ENCODE peak calls at places on chromosomes 2 and 18, in eight cellular contexts. E is IMR-90; T is psoas muscle; Q is colonic mucosa; D is fibroblast of lung; J is CD8-positive, alpha-beta T cell; X is HepG2; H is K562. A is an unnamed sample.

GRCh38 chr2:15307526-15307925 is 253.6 kb downstream of the NBAS start:
- DNase-seq in E (no peak), T (no peak), Q (no peak), D (no peak), J (no peak), X (no peak), H (no peak), A (no peak)

GRCh38 chr2:158413581-158413980 is 43.0 kb downstream of the CCDC148 start:
- DNase-seq in E (peak; percentile 14), T (no peak), Q (no peak), D (peak; percentile 14), J (no peak), X (no peak), H (no peak), A (no peak)

GRCh38 chr18:75124967-75125358 is 84.0 kb downstream of the PTGR3 start:
- DNase-seq in E (no peak), T (no peak), Q (no peak), D (no peak), J (no peak), X (no peak), H (no peak), A (no peak)

GRCh38 chr18:11946756-11947155 is 34.6 kb upstream of the IMPA2 start:
- DNase-seq in E (peak; percentile 67), T (peak; percentile 64), Q (no peak), D (peak; percentile 68), J (no peak), X (no peak), H (no peak), A (no peak)

GRCh38 chr18:72544092-72544886 is at the start of gene CBLN2:
- DNase-seq in E (peak; percentile 18), T (no peak), Q (peak; percentile 36), D (peak; percentile 58), J (no peak), X (peak; percentile 23), H (peak; percentile 31), A (no peak)

GRCh38 chr18:1732143-1732542 is 827.5 kb downstream of the ADCYAP1 start:
- DNase-seq in E (no peak), T (no peak), Q (no peak), D (no peak), J (no peak), X (no peak), H (no peak), A (no peak)

GRCh38 chr18:3380384-3380961 is 69.5 kb upstream of the TGIF1 start:
- DNase-seq in E (peak; percentile 58), T (peak; percentile 54), Q (no peak), D (peak; percentile 85), J (no peak), X (no peak), H (no peak), A (no peak)

GRCh38 chr2:54088191-54088634 is 27.2 kb upstream of the ACYP2 start:
- DNase-seq in E (peak; percentile 57), T (no peak), Q (no peak), D (peak; percentile 29), J (no peak), X (no peak), H (no peak), A (no peak)

GRCh38 chr2:189601043-189601442 is 20.5 kb upstream of the SLC40A1 start:
- DNase-seq in E (peak; percentile 54), T (no peak), Q (no peak), D (no peak), J (no peak), X (no peak), H (peak; percentile 52), A (no peak)

GRCh38 chr2:23376075-23376474 is 8.9 kb upstream of the KLHL29 start:
- DNase-seq in E (no peak), T (no peak), Q (no peak), D (no peak), J (no peak), X (no peak), H (no peak), A (no peak)

GRCh38 chr2:98805412-98806265 is 74.7 kb upstream of the MGAT4A start:
- DNase-seq in E (peak; percentile 8), T (no peak), Q (no peak), D (peak; percentile 51), J (no peak), X (peak; percentile 83), H (no peak), A (no peak)

GRCh38 chr2:113240915-113241911 is 37.5 kb downstream of the PAX8 start:
- DNase-seq in E (peak; percentile 99), T (peak; percentile 83), Q (no peak), D (peak; percentile 99), J (no peak), X (peak; percentile 90), H (peak; percentile 71), A (no peak)

DNA sequence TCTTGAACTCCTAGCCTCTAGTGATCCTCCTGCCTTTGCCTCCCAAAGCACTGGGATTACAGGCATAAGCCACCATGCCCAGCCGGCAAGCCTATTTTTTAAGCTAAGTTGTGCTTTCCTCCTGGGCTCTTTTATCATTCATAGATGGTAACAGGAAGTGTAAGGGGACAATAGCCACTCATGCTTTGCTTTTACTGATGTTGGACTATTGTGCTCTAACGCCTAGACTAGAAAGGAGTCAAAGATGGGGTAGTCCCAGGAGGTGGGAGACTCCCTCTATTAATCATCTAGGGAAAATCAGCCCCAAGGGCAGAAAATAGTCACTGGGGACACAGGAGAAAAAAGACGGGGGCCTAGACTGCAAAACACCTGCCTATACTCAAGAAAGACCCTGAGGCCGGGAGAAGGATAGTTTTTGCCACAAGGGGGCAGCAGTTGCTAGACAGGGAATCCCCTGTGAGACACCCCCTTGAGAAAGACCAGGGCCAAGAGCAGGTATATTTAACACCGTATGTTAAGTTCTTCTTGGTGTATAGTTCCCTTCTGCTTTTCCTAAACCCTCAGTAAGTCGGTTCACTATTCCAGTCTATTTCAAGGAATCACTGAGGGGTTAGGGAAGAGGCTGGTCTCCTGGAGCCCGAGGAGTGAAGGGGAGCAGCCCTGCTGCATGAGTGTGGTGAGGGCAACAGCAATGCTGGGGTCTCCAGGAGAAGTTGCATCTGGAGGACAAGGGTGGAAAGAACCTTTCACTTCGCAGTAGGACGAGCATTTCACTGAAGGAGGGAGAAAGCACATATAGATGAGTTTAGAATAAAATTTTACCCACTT is 2.1 kb upstream of the CXCR1 start:
- DNase-seq in E (peak; percentile 18), T (no peak), Q (peak; percentile 67), D (peak; percentile 20), J (peak; percentile 75), X (peak; percentile 65), H (peak; percentile 68), A (peak; percentile 48)
- H3K27me3 ChIP-seq in E (peaks cover 35% of the 10 kb centered on the region), T (peaks cover 6% of the 10 kb centered on the region), Q (no peaks in the 10 kb centered on the region), D (peaks cover 7% of the 10 kb centered on the region), J (no peaks in the 10 kb centered on the region), X (peaks cover 4% of the 10 kb centered on the region), H (peaks cover 11% of the 10 kb centered on the region), A (no peaks in the 10 kb centered on the region)

GRCh38 chr18:57051586-57052044 is 95.3 kb upstream of the BOD1L2 start:
- DNase-seq in E (no peak), T (no peak), Q (peak; percentile 94), D (no peak), J (no peak), X (no peak), H (peak; percentile 67), A (no peak)
- H3K4me1 ChIP-seq in E (no peaks in the 10 kb centered on the region), T (no peaks in the 10 kb centered on the region), Q (peaks cover 3% of the 10 kb centered on the region), D (no peaks in the 10 kb centered on the region), J (no peaks in the 10 kb centered on the region), X (peaks cover 10% of the 10 kb centered on the region), H (peaks cover 10% of the 10 kb centered on the region), A (no peaks in the 10 kb centered on the region)

DNA sequence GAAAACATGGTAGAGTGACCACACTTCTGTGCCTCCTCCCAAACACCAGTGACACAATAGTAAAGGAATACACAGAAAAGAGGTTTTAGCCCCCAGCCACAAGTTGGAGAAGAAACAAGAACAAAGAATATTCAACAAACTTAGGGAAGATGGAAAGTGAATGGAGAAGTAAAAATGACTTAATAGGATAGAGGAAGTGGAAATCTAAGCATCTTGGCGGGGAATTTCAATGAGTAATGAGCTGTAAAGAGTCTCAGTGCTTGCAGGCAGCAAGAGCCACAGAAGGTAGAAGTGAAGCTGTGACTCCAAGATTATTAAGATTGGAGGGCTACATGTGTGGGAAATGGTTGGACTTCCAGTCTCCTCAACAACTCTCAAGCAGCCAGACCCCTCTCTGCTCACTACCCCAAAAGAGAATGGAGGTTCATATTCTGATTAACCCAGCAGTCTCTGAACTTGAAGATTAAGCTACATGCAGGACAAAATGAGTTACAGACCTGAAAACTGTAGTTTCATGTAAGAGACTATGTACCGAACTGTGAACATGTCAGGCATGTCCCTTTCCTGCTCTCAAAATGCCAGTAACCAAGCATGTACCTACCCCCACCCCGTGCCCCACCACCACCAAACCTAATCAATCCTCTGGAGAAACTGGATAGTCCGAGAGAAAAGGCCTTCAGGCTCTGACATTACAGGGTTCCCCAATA is 16.9 kb upstream of the HNRNPLL start:
- DNase-seq in E (peak; percentile 67), T (no peak), Q (no peak), D (peak; percentile 49), J (no peak), X (no peak), H (no peak), A (no peak)
- H3K27ac ChIP-seq in E (no peak overlapping the region), T (no peak overlapping the region), Q (no peak overlapping the region), D (no peak overlapping the region), J (no peak overlapping the region), X (peak overlapping the region; percentile 32), H (peak overlapping the region; percentile 4), A (no peak overlapping the region)

GRCh38 chr2:104850322-104851184 is 3.4 kb upstream of the POU3F3 start:
- DNase-seq in E (no peak), T (no peak), Q (no peak), D (no peak), J (no peak), X (no peak), H (no peak), A (no peak)

GRCh38 chr2:104849618-104850097 is 4.3 kb upstream of the POU3F3 start:
- DNase-seq in E (peak; percentile 45), T (peak; percentile 80), Q (peak; percentile 61), D (peak; percentile 62), J (peak; percentile 58), X (peak; percentile 47), H (peak; percentile 43), A (no peak)

GRCh38 chr2:104853401-104853925 is 452 bp upstream of the POU3F3 start:
- DNase-seq in E (no peak), T (no peak), Q (no peak), D (no peak), J (no peak), X (no peak), H (no peak), A (no peak)

GRCh38 chr2:104852161-104852689 is 1.7 kb upstream of the POU3F3 start:
- DNase-seq in E (no peak), T (no peak), Q (no peak), D (peak; percentile 7), J (no peak), X (no peak), H (no peak), A (no peak)

DNA sequence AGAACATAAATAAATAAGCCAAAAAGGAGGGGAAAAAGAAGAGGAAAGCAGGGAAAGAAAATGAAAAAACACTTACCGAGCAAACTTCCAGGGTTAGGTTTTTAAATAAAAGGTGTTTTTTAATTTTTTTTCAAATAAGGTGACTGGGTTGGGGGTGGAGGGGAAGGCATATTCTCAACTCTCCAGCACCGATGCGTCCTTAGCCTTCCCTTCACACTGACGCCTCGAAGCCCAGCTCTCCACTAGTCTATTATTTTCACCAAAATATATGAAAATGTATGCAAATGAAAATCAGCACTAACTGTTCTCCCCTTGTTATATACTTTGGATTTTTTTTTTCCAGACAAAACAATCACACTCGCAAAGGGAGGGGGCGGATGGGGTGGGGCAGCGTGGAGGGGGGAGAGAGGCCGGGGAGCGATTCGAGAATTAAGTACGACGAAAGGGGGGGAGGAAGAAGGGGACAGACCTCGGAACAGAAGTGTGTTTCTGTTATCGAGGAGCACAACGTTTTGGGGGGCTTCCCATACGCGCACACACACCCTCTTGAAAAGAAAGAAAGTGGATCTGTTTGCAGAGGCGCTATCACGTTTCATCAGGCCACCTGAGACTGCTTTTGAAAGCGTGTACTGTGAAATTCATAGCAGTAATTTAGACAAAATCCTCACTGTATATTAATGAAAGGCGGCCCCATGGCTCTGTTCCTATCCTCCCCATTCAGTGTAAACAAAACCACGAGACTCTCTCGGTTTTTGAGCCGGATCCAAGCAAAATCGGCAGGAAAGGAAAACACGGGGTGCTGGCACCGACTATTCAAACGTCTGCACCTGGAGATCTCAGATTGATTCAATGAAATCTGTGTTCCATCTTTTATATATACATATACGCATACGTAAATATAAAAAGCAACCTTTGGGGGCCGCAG is 2.4 kb upstream of the POU3F3 start:
- DNase-seq in E (no peak), T (no peak), Q (no peak), D (no peak), J (no peak), X (no peak), H (no peak), A (no peak)
- H3K27me3 ChIP-seq in E (peaks cover 67% of the 10 kb centered on the region), T (peaks cover 89% of the 10 kb centered on the region), Q (peaks cover 86% of the 10 kb centered on the region), D (peaks cover 41% of the 10 kb centered on the region), J (peaks cover 37% of the 10 kb centered on the region), X (peaks cover 6% of the 10 kb centered on the region), H (peaks cover 4% of the 10 kb centered on the region), A (peaks cover 14% of the 10 kb centered on the region)

A was measured in naive thymus-derived CD4-positive, alpha-beta T cell.